ENCODE peak calls at places on chromosomes 6 and 20, in eight cellular contexts. One of them, this sample, is unnamed.

GRCh38 chr6:108564178-108564577 is 3.5 kb downstream of the FOXO3 start:
- DNase-seq in NB4: no peak
- DNase-seq in vagina: no peak
- DNase-seq in ovary: no peak
- DNase-seq in transverse colon: no peak
- DNase-seq in tibial nerve: no peak
- DNase-seq in heart left ventricle: no peak
- DNase-seq in breast epithelium: no peak
- DNase-seq in this sample: no peak

GRCh38 chr6:49939993-49940498 is 23.9 kb downstream of the DEFB114 start:
- DNase-seq in ovary: no peak
- DNase-seq in heart left ventricle: no peak
- DNase-seq in NB4: no peak
- DNase-seq in transverse colon: no peak
- DNase-seq in breast epithelium: no peak
- DNase-seq in tibial nerve: no peak
- DNase-seq in vagina: no peak
- DNase-seq in this sample: no peak

GRCh38 chr6:100665041-100665380 is 200.3 kb upstream of the SIM1 start:
- DNase-seq in tibial nerve: no peak
- DNase-seq in heart left ventricle: no peak
- DNase-seq in ovary: no peak
- DNase-seq in vagina: no peak
- DNase-seq in NB4: no peak
- DNase-seq in transverse colon: peak
- DNase-seq in breast epithelium: no peak
- DNase-seq in this sample: no peak

GRCh38 chr6:137832110-137832509 is 34.9 kb upstream of the TNFAIP3 start:
- DNase-seq in ovary: no peak
- DNase-seq in transverse colon: no peak
- DNase-seq in NB4: peak
- DNase-seq in heart left ventricle: no peak
- DNase-seq in breast epithelium: no peak
- DNase-seq in vagina: no peak
- DNase-seq in tibial nerve: no peak
- DNase-seq in this sample: no peak

GRCh38 chr6:12538881-12539357 is 177.6 kb upstream of the PHACTR1 start:
- DNase-seq in breast epithelium: no peak
- DNase-seq in vagina: no peak
- DNase-seq in heart left ventricle: peak
- DNase-seq in tibial nerve: peak
- DNase-seq in transverse colon: no peak
- DNase-seq in NB4: no peak
- DNase-seq in ovary: peak
- DNase-seq in this sample: no peak

GRCh38 chr20:13028001-13028400 is 19.2 kb downstream of the SPTLC3 start:
- DNase-seq in transverse colon: no peak
- DNase-seq in NB4: no peak
- DNase-seq in heart left ventricle: no peak
- DNase-seq in vagina: no peak
- DNase-seq in ovary: no peak
- DNase-seq in breast epithelium: no peak
- DNase-seq in tibial nerve: no peak
- DNase-seq in this sample: no peak

GRCh38 chr20:59631751-59632380 is 27.5 kb downstream of the PHACTR3 start:
- DNase-seq in breast epithelium: no peak
- DNase-seq in heart left ventricle: no peak
- DNase-seq in tibial nerve: no peak
- DNase-seq in ovary: no peak
- DNase-seq in transverse colon: no peak
- DNase-seq in vagina: peak
- DNase-seq in NB4: no peak
- DNase-seq in this sample: no peak

GRCh38 chr6:137491478-137491877 is 2.7 kb downstream of the OLIG3 start:
- DNase-seq in transverse colon: no peak
- DNase-seq in tibial nerve: no peak
- DNase-seq in ovary: no peak
- DNase-seq in vagina: no peak
- DNase-seq in breast epithelium: no peak
- DNase-seq in heart left ventricle: no peak
- DNase-seq in NB4: no peak
- DNase-seq in this sample: no peak

GRCh38 chr20:25025986-25026605 is 31.8 kb downstream of the ACSS1 start:
- DNase-seq in heart left ventricle: peak
- DNase-seq in transverse colon: peak
- DNase-seq in NB4: no peak
- DNase-seq in ovary: peak
- DNase-seq in breast epithelium: peak
- DNase-seq in vagina: no peak
- DNase-seq in tibial nerve: peak
- DNase-seq in this sample: peak

GRCh38 chr20:9685011-9685410 is 153.9 kb downstream of the PAK5 start:
- DNase-seq in vagina: no peak
- DNase-seq in ovary: no peak
- DNase-seq in transverse colon: no peak
- DNase-seq in breast epithelium: no peak
- DNase-seq in tibial nerve: no peak
- DNase-seq in NB4: no peak
- DNase-seq in heart left ventricle: no peak
- DNase-seq in this sample: no peak

GRCh38 chr6:9699890-9700289 is 715.0 kb downstream of the TFAP2A start:
- DNase-seq in ovary: no peak
- DNase-seq in tibial nerve: no peak
- DNase-seq in heart left ventricle: no peak
- DNase-seq in NB4: no peak
- DNase-seq in transverse colon: no peak
- DNase-seq in breast epithelium: no peak
- DNase-seq in vagina: no peak
- DNase-seq in this sample: no peak

GRCh38 chr6:84284428-84285033 is 57.1 kb upstream of the CEP162 start:
- DNase-seq in ovary: no peak
- DNase-seq in heart left ventricle: no peak
- DNase-seq in transverse colon: no peak
- DNase-seq in vagina: no peak
- DNase-seq in tibial nerve: no peak
- DNase-seq in NB4: peak
- DNase-seq in breast epithelium: no peak
- DNase-seq in this sample: no peak

GRCh38 chr20:3203315-3204123 is 963 bp downstream of the DDRGK1 start:
- DNase-seq in breast epithelium: no peak
- DNase-seq in NB4: peak
- DNase-seq in vagina: no peak
- DNase-seq in heart left ventricle: no peak
- DNase-seq in ovary: no peak
- DNase-seq in tibial nerve: no peak
- DNase-seq in transverse colon: peak
- DNase-seq in this sample: no peak

GRCh38 chr6:16634855-16635254 is 126.4 kb downstream of the ATXN1 start:
- DNase-seq in tibial nerve: no peak
- DNase-seq in ovary: no peak
- DNase-seq in transverse colon: no peak
- DNase-seq in heart left ventricle: no peak
- DNase-seq in vagina: no peak
- DNase-seq in NB4: no peak
- DNase-seq in breast epithelium: no peak
- DNase-seq in this sample: no peak

GRCh38 chr6:124963416-124964083 is 1.3 kb downstream of the RNF217 start:
- DNase-seq in ovary: no peak
- DNase-seq in tibial nerve: no peak
- DNase-seq in transverse colon: no peak
- DNase-seq in breast epithelium: no peak
- DNase-seq in heart left ventricle: no peak
- DNase-seq in vagina: no peak
- DNase-seq in NB4: no peak
- DNase-seq in this sample: no peak

GRCh38 chr6:77368660-77369313 is 94.5 kb downstream of the HTR1B start:
- DNase-seq in vagina: no peak
- DNase-seq in transverse colon: peak
- DNase-seq in heart left ventricle: no peak
- DNase-seq in NB4: no peak
- DNase-seq in ovary: peak
- DNase-seq in breast epithelium: no peak
- DNase-seq in tibial nerve: no peak
- DNase-seq in this sample: peak

GRCh38 chr6:109455161-109455501 is 441 bp downstream of the MICAL1 start:
- DNase-seq in transverse colon: peak
- DNase-seq in heart left ventricle: no peak
- DNase-seq in vagina: no peak
- DNase-seq in NB4: peak
- DNase-seq in breast epithelium: no peak
- DNase-seq in tibial nerve: no peak
- DNase-seq in ovary: no peak
- DNase-seq in this sample: peak

GRCh38 chr6:144347933-144348332 is 62.8 kb downstream of the UTRN start:
- DNase-seq in vagina: no peak
- DNase-seq in heart left ventricle: no peak
- DNase-seq in NB4: no peak
- DNase-seq in ovary: no peak
- DNase-seq in transverse colon: no peak
- DNase-seq in breast epithelium: no peak
- DNase-seq in tibial nerve: no peak
- DNase-seq in this sample: no peak

GRCh38 chr20:48875233-48875913 is 46.1 kb upstream of the ARFGEF2 start:
- DNase-seq in breast epithelium: no peak
- DNase-seq in transverse colon: no peak
- DNase-seq in heart left ventricle: no peak
- DNase-seq in tibial nerve: no peak
- DNase-seq in vagina: no peak
- DNase-seq in ovary: no peak
- DNase-seq in NB4: peak
- DNase-seq in this sample: no peak

GRCh38 chr6:13830803-13831202 is 16.4 kb upstream of the MCUR1 start:
- DNase-seq in breast epithelium: no peak
- DNase-seq in heart left ventricle: no peak
- DNase-seq in transverse colon: no peak
- DNase-seq in NB4: peak
- DNase-seq in tibial nerve: no peak
- DNase-seq in ovary: no peak
- DNase-seq in vagina: no peak
- DNase-seq in this sample: no peak

GRCh38 chr6:36979343-36979742 is 6.7 kb downstream of the MTCH1 start:
- DNase-seq in NB4: no peak
- DNase-seq in heart left ventricle: peak
- DNase-seq in tibial nerve: no peak
- DNase-seq in breast epithelium: no peak
- DNase-seq in transverse colon: peak
- DNase-seq in ovary: peak
- DNase-seq in vagina: no peak
- DNase-seq in this sample: no peak

GRCh38 chr6:17907467-17908229 is 79.8 kb downstream of the KIF13A start:
- DNase-seq in vagina: no peak
- DNase-seq in heart left ventricle: peak
- DNase-seq in breast epithelium: no peak
- DNase-seq in NB4: peak
- DNase-seq in ovary: no peak
- DNase-seq in tibial nerve: peak
- DNase-seq in transverse colon: peak
- DNase-seq in this sample: peak
- TF ChIP-seq CTCF in vagina: no peak
- TF ChIP-seq CTCF in heart left ventricle: no peak
- TF ChIP-seq CTCF in breast epithelium: no peak
- TF ChIP-seq CTCF in NB4: peak
- TF ChIP-seq CTCF in ovary: no peak
- TF ChIP-seq CTCF in tibial nerve: no peak
- TF ChIP-seq CTCF in transverse colon: no peak
- TF ChIP-seq CTCF in this sample: no peak

DNA sequence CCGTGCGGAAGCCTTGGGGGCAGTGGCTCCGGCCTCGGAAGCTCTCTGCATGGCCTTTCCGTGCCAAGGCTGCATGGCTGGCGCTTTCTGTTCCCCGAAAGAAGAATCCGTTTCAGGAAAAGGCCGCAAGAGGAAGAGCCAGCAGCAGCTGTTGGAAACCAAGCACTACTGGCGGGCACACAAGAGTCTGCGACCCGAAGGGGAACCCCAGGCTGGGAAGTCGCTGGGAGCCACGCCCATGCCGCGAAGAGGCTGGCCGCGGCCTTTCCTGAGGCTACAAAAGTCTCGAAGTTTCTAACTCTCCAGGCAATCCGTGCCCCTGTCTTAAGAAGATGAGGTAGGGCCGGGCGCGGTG is at the start of gene CGAS:
- DNase-seq in ovary: no peak
- DNase-seq in heart left ventricle: peak
- DNase-seq in transverse colon: peak
- DNase-seq in tibial nerve: peak
- DNase-seq in NB4: peak
- DNase-seq in breast epithelium: peak
- DNase-seq in vagina: no peak
- DNase-seq in this sample: peak
- TF ChIP-seq POLR2A in ovary: no peak
- TF ChIP-seq POLR2A in heart left ventricle: no peak
- TF ChIP-seq POLR2A in transverse colon: no peak
- TF ChIP-seq POLR2A in tibial nerve: peak
- TF ChIP-seq POLR2A in NB4: peak
- TF ChIP-seq POLR2A in breast epithelium: peak
- TF ChIP-seq POLR2A in vagina: peak
- TF ChIP-seq POLR2A in this sample: no peak

GRCh38 chr6:35140991-35141720 is at the start of gene TCP11:
- DNase-seq in transverse colon: peak
- DNase-seq in vagina: no peak
- DNase-seq in heart left ventricle: peak
- DNase-seq in breast epithelium: no peak
- DNase-seq in NB4: peak
- DNase-seq in ovary: peak
- DNase-seq in tibial nerve: no peak
- DNase-seq in this sample: no peak
- H3K4me3 ChIP-seq in transverse colon: no peak
- H3K4me3 ChIP-seq in vagina: peak
- H3K4me3 ChIP-seq in heart left ventricle: peak
- H3K4me3 ChIP-seq in breast epithelium: no peak
- H3K4me3 ChIP-seq in NB4: no peak
- H3K4me3 ChIP-seq in ovary: no peak
- H3K4me3 ChIP-seq in tibial nerve: no peak
- H3K4me3 ChIP-seq in this sample: no peak

DNA sequence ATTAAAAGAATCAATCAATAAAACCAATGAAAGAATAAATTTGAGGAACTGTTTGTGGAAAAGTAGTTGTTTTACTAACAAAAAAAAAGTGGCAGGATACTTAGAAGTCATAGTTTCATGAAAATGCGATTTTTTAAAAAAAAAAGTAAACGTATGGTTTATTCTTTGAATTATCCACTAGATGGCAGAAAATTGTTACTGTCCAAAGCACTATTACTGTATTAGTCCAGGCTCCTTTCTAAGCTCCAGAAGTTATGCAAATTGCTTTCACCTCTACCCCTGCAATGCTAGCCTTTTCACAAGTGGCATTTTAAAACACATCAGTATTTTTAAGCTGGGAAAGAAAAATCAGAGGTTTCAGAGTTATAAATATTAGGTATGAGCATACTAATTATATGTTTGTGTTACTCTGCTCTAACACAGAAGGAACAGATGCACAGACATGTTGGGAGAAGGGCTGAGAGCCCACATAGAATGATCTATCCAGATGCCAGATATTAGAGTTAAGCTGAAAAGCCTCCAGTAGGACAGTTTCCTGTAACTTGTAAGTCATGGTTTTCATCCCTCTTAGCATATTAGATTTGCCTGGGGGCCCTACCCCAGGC is 63.9 kb downstream of the FHL5 start:
- DNase-seq in tibial nerve: no peak
- DNase-seq in transverse colon: no peak
- DNase-seq in NB4: peak
- DNase-seq in ovary: no peak
- DNase-seq in breast epithelium: no peak
- DNase-seq in vagina: no peak
- DNase-seq in heart left ventricle: no peak
- DNase-seq in this sample: no peak
- TF ChIP-seq CTCF in tibial nerve: peak
- TF ChIP-seq CTCF in transverse colon: peak
- TF ChIP-seq CTCF in NB4: no peak
- TF ChIP-seq CTCF in ovary: no peak
- TF ChIP-seq CTCF in breast epithelium: no peak
- TF ChIP-seq CTCF in vagina: peak
- TF ChIP-seq CTCF in heart left ventricle: peak
- TF ChIP-seq CTCF in this sample: no peak